ENCODE peak calls at places on chromosomes 5 and 9, in eight cellular contexts. V, N, Q, C, A, O, W and H are unnamed samples. For H3K9me3, the result is how much of the 10 kb centered on the place peaks cover.

GRCh38 chr5:111389390-111390082 is 122.8 kb downstream of the STARD4 start:
- DNase-seq in V (no peak), N (no peak), Q (no peak), C (peak), A (no peak), O (no peak), W (peak), H (no peak)

GRCh38 chr5:111347021-111347420 is 122.8 kb downstream of the CAMK4 start:
- DNase-seq in V (no peak), N (no peak), Q (no peak), C (no peak), A (no peak), O (no peak), W (no peak), H (no peak)

GRCh38 chr9:16343249-16344237 is 526.9 kb downstream of the BNC2 start:
- DNase-seq in V (no peak), N (no peak), Q (no peak), C (no peak), A (no peak), O (peak), W (no peak), H (no peak)

GRCh38 chr9:96888591-96888990 is 34.3 kb upstream of the ZNF782 start:
- DNase-seq in V (no peak), N (no peak), Q (no peak), C (no peak), A (no peak), O (no peak), W (no peak), H (no peak)

GRCh38 chr9:129720181-129720864 is 32.5 kb downstream of the PTGES start:
- DNase-seq in V (no peak), N (no peak), Q (peak), C (no peak), A (peak), O (no peak), W (no peak), H (no peak)

GRCh38 chr5:107442452-107442851 is 228.3 kb downstream of the EFNA5 start:
- DNase-seq in V (no peak), N (no peak), Q (no peak), C (no peak), A (no peak), O (no peak), W (no peak), H (no peak)

GRCh38 chr5:41118177-41118576 is 47.0 kb upstream of the MROH2B start:
- DNase-seq in V (no peak), N (no peak), Q (no peak), C (no peak), A (no peak), O (no peak), W (no peak), H (no peak)

GRCh38 chr9:134662143-134662876 is 20.7 kb downstream of the COL5A1 start:
- DNase-seq in V (no peak), N (no peak), Q (no peak), C (no peak), A (no peak), O (peak), W (peak), H (no peak)

GRCh38 chr9:122402403-122403268 is 31.8 kb downstream of the PTGS1 start:
- DNase-seq in V (no peak), N (no peak), Q (no peak), C (peak), A (peak), O (no peak), W (peak), H (no peak)

GRCh38 chr9:93505518-93506123 is 52.2 kb upstream of the FAM120AOS start:
- DNase-seq in V (no peak), N (no peak), Q (no peak), C (no peak), A (no peak), O (no peak), W (no peak), H (no peak)

GRCh38 chr5:41871866-41872265 is 1.6 kb upstream of the OXCT1 start:
- DNase-seq in V (no peak), N (no peak), Q (no peak), C (no peak), A (no peak), O (no peak), W (peak), H (no peak)

GRCh38 chr5:28807230-28807629 is 1768.8 kb upstream of the CDH9 start:
- DNase-seq in V (no peak), N (no peak), Q (no peak), C (no peak), A (no peak), O (no peak), W (no peak), H (no peak)

GRCh38 chr5:118967059-118967508 is 21.3 kb downstream of the DTWD2 start:
- DNase-seq in V (no peak), N (no peak), Q (no peak), C (no peak), A (no peak), O (no peak), W (no peak), H (no peak)

GRCh38 chr5:15995206-15996052 is 184.2 kb downstream of the MARCHF11 start:
- DNase-seq in V (no peak), N (no peak), Q (no peak), C (no peak), A (no peak), O (no peak), W (peak), H (no peak)

GRCh38 chr9:26078706-26079105 is 400.5 kb upstream of the TUSC1 start:
- DNase-seq in V (no peak), N (no peak), Q (no peak), C (no peak), A (no peak), O (no peak), W (no peak), H (no peak)

GRCh38 chr5:12292610-12293204 is 388.5 kb upstream of the CTNND2 start:
- DNase-seq in V (no peak), N (no peak), Q (no peak), C (no peak), A (peak), O (no peak), W (no peak), H (no peak)

GRCh38 chr9:121997791-121998190 is 95.3 kb downstream of the TTLL11 start:
- DNase-seq in V (no peak), N (no peak), Q (no peak), C (no peak), A (no peak), O (no peak), W (peak), H (no peak)

GRCh38 chr9:124780060-124780756 is 3.3 kb downstream of the OLFML2A start:
- DNase-seq in V (no peak), N (peak), Q (no peak), C (no peak), A (no peak), O (peak), W (no peak), H (peak)

GRCh38 chr9:87516222-87516930 is 18.7 kb downstream of the DAPK1 start:
- DNase-seq in V (no peak), N (no peak), Q (no peak), C (no peak), A (peak), O (peak), W (no peak), H (no peak)

GRCh38 chr9:105359899-105360298 is 87.9 kb upstream of the FSD1L start:
- DNase-seq in V (no peak), N (no peak), Q (no peak), C (no peak), A (no peak), O (no peak), W (peak), H (no peak)

GRCh38 chr5:72415926-72416325 is 91.3 kb downstream of the ZNF366 start:
- DNase-seq in V (no peak), N (no peak), Q (no peak), C (no peak), A (no peak), O (no peak), W (no peak), H (no peak)

GRCh38 chr9:17116400-17116837 is 18.4 kb upstream of the CNTLN start:
- DNase-seq in V (no peak), N (no peak), Q (no peak), C (peak), A (no peak), O (no peak), W (peak), H (no peak)

GRCh38 chr9:31677877-31678276 is 706.6 kb upstream of the ACO1 start:
- DNase-seq in V (no peak), N (no peak), Q (no peak), C (no peak), A (no peak), O (no peak), W (no peak), H (no peak)

GRCh38 chr5:170497311-170498038 is 6.3 kb upstream of the KCNIP1 start:
- DNase-seq in V (no peak), N (no peak), Q (no peak), C (no peak), A (no peak), O (no peak), W (peak), H (no peak)

GRCh38 chr5:126872558-126873349 is 95.8 kb downstream of the LMNB1 start:
- DNase-seq in V (no peak), N (no peak), Q (no peak), C (no peak), A (no peak), O (no peak), W (no peak), H (no peak)

GRCh38 chr5:168334161-168335094 is 43.0 kb downstream of the WWC1 start:
- DNase-seq in V (no peak), N (no peak), Q (peak), C (no peak), A (no peak), O (no peak), W (peak), H (no peak)

GRCh38 chr5:55758231-55758630 is 20.4 kb downstream of the DDX4 start:
- DNase-seq in V (no peak), N (no peak), Q (no peak), C (no peak), A (no peak), O (no peak), W (no peak), H (no peak)

GRCh38 chr5:149035282-149035882 is 27.5 kb downstream of the SH3TC2 start:
- DNase-seq in V (peak), N (peak), Q (peak), C (peak), A (peak), O (peak), W (peak), H (peak)

DNA sequence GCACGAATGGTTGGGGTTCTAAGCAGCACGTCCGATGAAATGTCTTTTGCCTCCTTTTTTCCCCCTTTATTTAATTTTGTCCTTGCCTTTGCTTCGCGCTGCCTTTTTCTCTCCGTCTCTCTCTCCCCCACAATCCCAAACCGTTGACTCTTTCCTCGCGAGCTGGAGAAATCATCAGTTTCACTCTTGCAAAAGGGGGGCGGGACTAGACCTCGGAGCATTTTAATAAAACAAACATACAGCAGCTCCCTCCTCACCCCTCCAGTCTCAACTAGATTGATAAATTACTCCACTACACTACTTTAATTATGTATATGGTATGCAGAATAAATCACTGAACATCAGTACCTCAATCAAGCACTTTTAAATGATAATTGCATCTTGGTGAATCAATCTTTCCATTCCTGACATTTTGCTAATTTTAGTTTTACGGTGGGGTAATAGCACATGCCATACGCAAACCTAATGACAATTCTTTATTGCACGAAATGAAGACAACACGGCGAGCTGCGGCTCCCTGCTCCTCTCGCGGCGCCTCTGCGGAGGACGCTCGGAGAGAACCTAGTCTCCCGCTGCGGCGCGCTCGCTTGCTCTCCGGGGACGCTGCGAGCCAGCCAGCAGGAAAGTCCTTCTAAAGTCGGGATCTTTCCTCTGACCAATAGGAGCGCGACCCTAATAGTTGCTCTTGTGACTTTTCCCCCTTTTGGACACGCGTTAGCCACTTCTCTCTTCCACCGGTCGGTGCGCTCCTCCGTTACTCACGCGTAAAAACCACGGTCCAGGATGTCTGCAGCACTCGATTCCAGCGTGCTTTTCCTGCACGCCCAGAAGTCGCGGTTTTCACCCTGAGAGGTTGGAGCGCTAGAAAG is 816 bp upstream of the MEF2C start:
- DNase-seq in V (no peak), N (peak), Q (peak), C (peak), A (peak), O (peak), W (peak), H (no peak)
- TF ChIP-seq CTCF in V (no peak), N (no peak), Q (no peak), C (no peak), A (peak), O (no peak), W (no peak), H (no peak)

GRCh38 chr9:107557236-107557990 is 67.8 kb upstream of the KLF4 start:
- DNase-seq in V (no peak), N (no peak), Q (no peak), C (peak), A (no peak), O (no peak), W (peak), H (no peak)
- H3K27ac ChIP-seq in V (no peak), N (no peak), Q (no peak), C (peak), A (no peak), O (no peak), W (no peak), H (no peak)

GRCh38 chr5:3931976-3932375 is 336.3 kb downstream of the IRX1 start:
- DNase-seq in V (no peak), N (no peak), Q (no peak), C (no peak), A (no peak), O (no peak), W (no peak), H (no peak)
- H3K9me3 ChIP-seq in V (under half), N (under half), Q (under half), C (under half), A (under half), O (under half), W (under half), H (under half)

GRCh38 chr9:136972743-136973142 is 4.6 kb upstream of the PTGDS start:
- DNase-seq in V (no peak), N (no peak), Q (no peak), C (no peak), A (no peak), O (no peak), W (no peak), H (no peak)

GRCh38 chr9:136971746-136972145 is 5.6 kb upstream of the PTGDS start:
- DNase-seq in V (no peak), N (no peak), Q (no peak), C (no peak), A (no peak), O (no peak), W (no peak), H (no peak)

GRCh38 chr9:136970361-136970760 is 6.9 kb upstream of the PTGDS start:
- DNase-seq in V (no peak), N (no peak), Q (no peak), C (no peak), A (no peak), O (no peak), W (no peak), H (no peak)

GRCh38 chr9:136973618-136974617 is 3.4 kb upstream of the PTGDS start:
- DNase-seq in V (no peak), N (no peak), Q (no peak), C (no peak), A (no peak), O (no peak), W (no peak), H (no peak)

GRCh38 chr9:136972335-136972734 is 5.0 kb upstream of the PTGDS start:
- DNase-seq in V (no peak), N (no peak), Q (no peak), C (no peak), A (no peak), O (no peak), W (no peak), H (no peak)
- TF ChIP-seq CTCF in V (no peak), N (no peak), Q (no peak), C (no peak), A (no peak), O (no peak), W (no peak), H (no peak)

GRCh38 chr9:18605763-18606162 is 131.8 kb downstream of the ADAMTSL1 start:
- DNase-seq in V (no peak), N (no peak), Q (no peak), C (no peak), A (no peak), O (peak), W (peak), H (no peak)
- H3K27ac ChIP-seq in V (no peak), N (no peak), Q (no peak), C (no peak), A (no peak), O (no peak), W (no peak), H (no peak)

GRCh38 chr9:100366121-100366520 is 13.4 kb upstream of the TEX10 start:
- DNase-seq in V (no peak), N (no peak), Q (no peak), C (no peak), A (no peak), O (no peak), W (no peak), H (no peak)

GRCh38 chr9:100359057-100359456 is 6.3 kb upstream of the TEX10 start:
- DNase-seq in V (no peak), N (no peak), Q (no peak), C (no peak), A (no peak), O (no peak), W (no peak), H (no peak)

GRCh38 chr9:100368672-100369071 is 15.9 kb upstream of the TEX10 start:
- DNase-seq in V (no peak), N (no peak), Q (no peak), C (no peak), A (no peak), O (no peak), W (no peak), H (no peak)

GRCh38 chr9:100364013-100364412 is 11.3 kb upstream of the TEX10 start:
- DNase-seq in V (no peak), N (no peak), Q (no peak), C (no peak), A (no peak), O (no peak), W (no peak), H (no peak)
- H3K9me3 ChIP-seq in V (under half), N (under half), Q (under half), C (under half), A (under half), O (under half), W (under half), H (under half)